ENCODE peak calls at places on chromosomes 13 and 19, in nine cellular contexts. O is IMR-90, P is transverse colon, X is heart left ventricle, E is A549, T is tibial nerve, H is stomach, C is esophagus squamous epithelium, Z is body of pancreas. Q is an unnamed sample.

GRCh38 chr19:4692275-4693077 is 22.3 kb upstream of the MYDGF start:
- DNase-seq in E (no peak), H (no peak), C (no peak), O (no peak), Z (no peak), X (no peak), T (no peak), P (no peak), Q (no peak)

GRCh38 chr19:8441725-8442544 is 2.8 kb upstream of the HNRNPM start:
- DNase-seq in P (no peak), O (no peak), E (no peak), T (no peak), Z (no peak), C (no peak), X (no peak), H (no peak), Q (no peak)

GRCh38 chr19:47435883-47436417 is 16.6 kb upstream of the MEIS3 start:
- DNase-seq in C (no peak), O (no peak), Z (no peak), P (no peak), E (no peak), X (peak), H (no peak), T (no peak), Q (no peak)

GRCh38 chr13:104014803-104015645 is 948.8 kb upstream of the SLC10A2 start:
- DNase-seq in Z (no peak), T (no peak), X (no peak), C (no peak), O (peak), P (no peak), H (no peak), E (no peak), Q (no peak)

GRCh38 chr13:48750588-48751383 is 97.1 kb downstream of the CYSLTR2 start:
- DNase-seq in Z (no peak), P (peak), C (no peak), E (no peak), O (no peak), H (no peak), X (no peak), T (peak), Q (no peak)

GRCh38 chr19:20422616-20423205 is 142.9 kb downstream of the ZNF737 start:
- DNase-seq in P (no peak), X (peak), T (no peak), E (no peak), H (no peak), C (no peak), O (no peak), Z (no peak), Q (no peak)

GRCh38 chr19:19224852-19225494 is 13.2 kb downstream of the NCAN start:
- DNase-seq in T (no peak), C (no peak), P (peak), E (peak), Z (peak), H (peak), O (peak), X (peak), Q (peak)

GRCh38 chr19:15635016-15635805 is 5.5 kb upstream of the CYP4F3 start:
- DNase-seq in H (no peak), T (no peak), Z (no peak), P (no peak), O (no peak), C (no peak), E (no peak), X (no peak), Q (no peak)

GRCh38 chr13:46405457-46405856 is 18.4 kb upstream of the RUBCNL start:
- DNase-seq in H (no peak), P (no peak), O (no peak), C (no peak), X (no peak), T (no peak), Z (no peak), E (no peak), Q (no peak)

GRCh38 chr19:3324405-3324856 is 42.0 kb upstream of the NFIC start:
- DNase-seq in X (peak), E (peak), C (no peak), H (peak), T (peak), P (peak), Z (peak), O (no peak), Q (peak)

GRCh38 chr19:7646426-7646700 is 9.5 kb downstream of the STXBP2 start:
- DNase-seq in T (no peak), H (no peak), P (no peak), Z (no peak), E (no peak), O (no peak), C (no peak), X (no peak), Q (no peak)

GRCh38 chr13:97273341-97273831 is 51.3 kb downstream of the MBNL2 start:
- DNase-seq in P (no peak), Z (no peak), H (no peak), T (no peak), E (no peak), O (no peak), X (no peak), C (no peak), Q (peak)

GRCh38 chr13:110610955-110611595 is 4.3 kb upstream of the NAXD start:
- DNase-seq in X (no peak), E (no peak), T (no peak), Z (no peak), C (no peak), O (peak), P (no peak), H (no peak), Q (no peak)

GRCh38 chr13:97385146-97385545 is 48.8 kb upstream of the RAP2A start:
- DNase-seq in E (no peak), C (no peak), X (no peak), P (no peak), T (no peak), O (peak), Z (no peak), H (no peak), Q (no peak)

GRCh38 chr13:96044238-96044637 is 9.0 kb downstream of the UGGT2 start:
- DNase-seq in Z (no peak), P (no peak), X (no peak), T (no peak), C (no peak), E (no peak), O (no peak), H (no peak), Q (no peak)

GRCh38 chr19:21843081-21843480 is 7.1 kb upstream of the ZNF43 start:
- DNase-seq in C (no peak), E (no peak), T (no peak), O (no peak), X (no peak), Z (no peak), H (no peak), P (no peak), Q (no peak)

GRCh38 chr13:110716235-110716505 is 2.7 kb downstream of the ING1 start:
- DNase-seq in C (no peak), O (no peak), X (peak), E (peak), P (peak), H (peak), T (peak), Z (peak), Q (peak)

GRCh38 chr13:95073826-95074345 is 227.4 kb downstream of the ABCC4 start:
- DNase-seq in O (no peak), C (no peak), T (no peak), P (no peak), H (no peak), Z (no peak), X (no peak), E (no peak), Q (no peak)

GRCh38 chr13:42707596-42707995 is 73.8 kb upstream of the FAM216B start:
- DNase-seq in Z (no peak), X (no peak), T (no peak), E (no peak), P (no peak), H (no peak), C (no peak), O (peak), Q (no peak)

GRCh38 chr19:53982056-53982455 is 9.4 kb upstream of the CACNG6 start:
- DNase-seq in X (no peak), H (no peak), P (no peak), O (no peak), E (no peak), Z (no peak), C (no peak), T (no peak), Q (no peak)

GRCh38 chr13:104571161-104571889 is 1505.1 kb upstream of the SLC10A2 start:
- DNase-seq in H (peak), Z (peak), O (peak), T (peak), P (peak), X (no peak), C (no peak), E (peak), Q (peak)

GRCh38 chr13:59318320-59318930 is 845.3 kb downstream of the DIAPH3 start:
- DNase-seq in Z (peak), H (peak), T (peak), C (no peak), P (peak), E (peak), O (peak), X (peak), Q (peak)

GRCh38 chr19:812049-812816 is 9.5 kb downstream of the PLPPR3 start:
- DNase-seq in H (no peak), O (no peak), T (no peak), C (no peak), E (no peak), X (no peak), P (no peak), Z (no peak), Q (no peak)

GRCh38 chr13:94079876-94080275 is 399.6 kb downstream of the DCT start:
- DNase-seq in X (no peak), O (peak), C (no peak), H (no peak), T (no peak), E (no peak), P (no peak), Z (no peak), Q (no peak)

GRCh38 chr13:79485014-79485441 is 4.1 kb downstream of the NDFIP2 start:
- DNase-seq in C (no peak), H (peak), E (peak), P (peak), O (peak), Z (peak), X (no peak), T (no peak), Q (peak)

GRCh38 chr19:467554-467953 is 6.7 kb upstream of the SHC2 start:
- DNase-seq in H (no peak), E (no peak), Z (no peak), C (no peak), T (no peak), X (no peak), P (no peak), O (no peak), Q (no peak)

GRCh38 chr13:106182404-106182803 is 353.1 kb downstream of the EFNB2 start:
- DNase-seq in X (no peak), C (no peak), Z (no peak), P (no peak), O (peak), H (no peak), T (no peak), E (peak), Q (no peak)

GRCh38 chr19:41307954-41308449 is 2.0 kb upstream of the CCDC97 start:
- DNase-seq in Z (no peak), X (no peak), T (no peak), C (no peak), P (no peak), H (no peak), O (no peak), E (no peak), Q (no peak)

GRCh38 chr19:6739884-6740588 is 556 bp downstream of the TRIP10 start:
- DNase-seq in X (peak), Z (peak), O (no peak), E (peak), H (peak), C (no peak), T (no peak), P (peak), Q (no peak)

GRCh38 chr13:109577191-109577700 is 209.1 kb downstream of the IRS2 start:
- DNase-seq in H (no peak), X (no peak), P (no peak), O (no peak), T (no peak), Z (no peak), C (no peak), E (no peak), Q (no peak)

GRCh38 chr19:42122691-42123607 is 9.3 kb downstream of the POU2F2 start:
- DNase-seq in X (no peak), T (no peak), Z (no peak), H (no peak), E (no peak), O (no peak), P (no peak), C (no peak), Q (no peak)

GRCh38 chr19:12841094-12841493 is 2.8 kb downstream of the MAST1 start:
- DNase-seq in Z (peak), E (no peak), C (no peak), O (peak), H (no peak), T (no peak), P (no peak), X (no peak), Q (no peak)

GRCh38 chr13:93473441-93474270 is 247.0 kb downstream of the GPC6 start:
- DNase-seq in P (no peak), C (no peak), H (no peak), E (no peak), O (peak), T (no peak), Z (no peak), X (no peak), Q (no peak)

GRCh38 chr19:12641456-12641855 is 25.1 kb downstream of the MAN2B1 start:
- DNase-seq in T (no peak), O (no peak), C (no peak), Z (no peak), P (no peak), X (no peak), E (no peak), H (no peak), Q (no peak)

GRCh38 chr19:1045247-1045603 is 5.3 kb downstream of the ABCA7 start:
- DNase-seq in H (peak), P (peak), T (no peak), E (peak), Z (no peak), O (no peak), X (no peak), C (no peak), Q (no peak)

GRCh38 chr13:101939370-101939769 is 462.5 kb downstream of the FGF14 start:
- DNase-seq in E (no peak), T (no peak), O (no peak), C (no peak), P (no peak), X (no peak), H (no peak), Z (no peak), Q (no peak)

GRCh38 chr13:99357149-99357596 is 50.0 kb upstream of the GPR183 start:
- DNase-seq in P (no peak), Z (no peak), O (peak), H (no peak), C (no peak), T (no peak), E (no peak), X (no peak), Q (no peak)
- TF ChIP-seq POLR2A in P (no peak), Z (no peak), O (no peak), H (no peak), C (no peak), T (no peak), E (no peak), X (no peak), Q (no peak)

GRCh38 chr19:14439014-14439413 is 5.9 kb downstream of the PKN1 start:
- DNase-seq in T (no peak), X (no peak), H (no peak), O (no peak), Z (no peak), P (no peak), E (no peak), C (no peak), Q (no peak)

GRCh38 chr19:14437578-14438140 is 4.6 kb downstream of the PKN1 start:
- DNase-seq in P (no peak), O (no peak), T (no peak), H (no peak), E (no peak), X (no peak), Z (no peak), C (no peak), Q (no peak)

GRCh38 chr19:14441041-14441938 is 8.2 kb downstream of the PKN1 start:
- DNase-seq in O (no peak), E (no peak), X (no peak), H (no peak), T (no peak), P (no peak), C (no peak), Z (no peak), Q (no peak)

GRCh38 chr19:14442904-14443631 is 10.0 kb downstream of the PKN1 start:
- DNase-seq in C (no peak), X (no peak), O (no peak), E (no peak), Z (no peak), T (no peak), H (no peak), P (no peak), Q (no peak)

DNA sequence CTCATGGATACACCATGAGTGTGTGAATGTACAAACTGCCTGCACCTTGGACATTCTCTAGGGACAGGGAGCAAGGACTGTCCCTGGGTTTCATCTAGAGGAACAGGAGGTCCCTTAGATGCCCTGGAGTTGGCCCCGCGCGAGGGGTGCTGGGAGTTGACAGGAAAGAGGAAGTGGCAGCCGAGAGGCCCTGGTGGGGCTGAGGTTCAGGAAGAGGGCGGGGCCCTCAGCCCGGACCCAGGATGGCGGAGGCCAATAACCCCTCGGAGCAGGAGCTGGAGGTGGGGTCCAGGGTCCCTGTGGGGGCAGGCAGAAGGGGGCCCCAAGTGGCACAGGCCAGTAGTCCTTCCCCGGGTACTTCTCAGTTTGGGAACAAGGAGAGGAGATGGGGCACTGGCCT is 6.9 kb downstream of the PKN1 start:
- DNase-seq in X (peak), Z (peak), C (peak), T (peak), P (peak), O (no peak), H (peak), E (no peak), Q (no peak)
- TF ChIP-seq POLR2A in X (no peak), Z (no peak), C (no peak), T (no peak), P (no peak), O (no peak), H (no peak), E (no peak), Q (no peak)

GRCh38 chr19:9818734-9819589 is at the start of gene FBXL12:
- DNase-seq in E (peak), C (peak), T (peak), O (peak), P (peak), Z (peak), X (peak), H (peak), Q (peak)
- TF ChIP-seq POLR2A in E (peak), C (no peak), T (peak), O (peak), P (peak), Z (peak), X (peak), H (peak), Q (peak)

DNA sequence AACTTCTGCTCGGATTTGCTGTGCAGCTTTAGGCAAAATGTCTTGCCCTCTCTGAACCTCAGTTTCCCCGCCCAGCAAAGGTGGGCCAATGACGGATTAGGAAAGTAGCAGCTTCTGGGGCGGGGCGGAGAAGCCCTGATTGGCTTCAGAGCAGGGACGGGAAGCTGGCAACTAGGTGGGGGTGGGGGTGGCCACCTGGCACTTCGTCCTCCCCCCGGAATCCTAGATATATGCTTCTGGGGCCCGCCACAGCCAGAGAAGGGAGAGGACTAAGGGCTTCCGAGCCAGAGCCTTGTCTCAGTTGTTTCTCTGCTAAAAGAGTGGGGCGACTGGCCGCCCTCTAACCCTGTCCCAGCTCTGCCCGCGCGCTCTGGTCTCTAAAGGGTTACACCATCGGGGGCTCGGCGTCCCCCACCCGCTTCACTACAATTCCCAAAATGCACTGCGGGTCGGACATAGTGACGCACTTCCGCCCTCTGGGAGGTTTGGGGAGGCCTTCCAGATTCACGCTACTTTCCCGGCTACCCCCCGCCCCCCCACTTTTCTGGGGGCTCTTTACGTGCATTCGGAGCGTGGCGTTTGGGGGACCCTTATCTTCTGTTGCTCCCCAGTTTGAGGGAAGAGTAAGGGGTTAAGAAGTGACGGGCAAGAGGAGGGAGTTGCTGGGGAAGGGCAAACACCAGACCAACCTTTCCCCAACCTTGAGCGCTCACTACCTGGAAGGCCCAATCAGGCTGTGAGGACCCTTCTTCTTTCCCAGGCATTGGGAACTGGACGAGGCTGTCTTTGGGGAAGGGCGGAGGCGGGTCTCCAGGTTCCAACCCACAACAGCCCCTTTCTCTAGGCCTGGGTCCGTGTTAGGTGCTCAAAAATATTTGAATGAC is 728 bp upstream of the IRF2BP1 start:
- DNase-seq in P (peak), Z (peak), T (peak), O (peak), H (peak), E (peak), C (peak), X (peak), Q (peak)
- TF ChIP-seq POLR2A in P (peak), Z (peak), T (peak), O (peak), H (no peak), E (peak), C (no peak), X (peak), Q (no peak)

GRCh38 chr19:11540642-11541041 is 2.0 kb downstream of the CNN1 start:
- DNase-seq in X (no peak), O (no peak), P (no peak), E (no peak), C (no peak), H (no peak), T (no peak), Z (peak), Q (no peak)

GRCh38 chr19:11539495-11540365 is 1.1 kb downstream of the CNN1 start:
- DNase-seq in Z (no peak), H (no peak), T (no peak), C (no peak), X (no peak), O (peak), E (no peak), P (peak), Q (no peak)

GRCh38 chr19:11535792-11536595 is 2.7 kb upstream of the CNN1 start:
- DNase-seq in P (peak), H (peak), C (peak), O (peak), T (peak), Z (peak), X (peak), E (peak), Q (peak)

GRCh38 chr19:11541238-11541637 is 2.6 kb downstream of the CNN1 start:
- DNase-seq in X (no peak), T (no peak), Z (no peak), E (no peak), H (no peak), P (no peak), C (no peak), O (no peak), Q (no peak)

GRCh38 chr19:11538232-11539036 is at the start of gene CNN1:
- DNase-seq in T (no peak), Z (peak), P (peak), X (peak), O (peak), E (no peak), C (no peak), H (peak), Q (no peak)
- TF ChIP-seq POLR2A in T (peak), Z (no peak), P (peak), X (peak), O (peak), E (no peak), C (no peak), H (peak), Q (peak)

Q was measured in prostate gland.